ENCODE peak calls at places on chromosomes 6 and 20, in nine cellular contexts. M is aorta; L is endodermal cell; O is prostate gland; W is breast epithelium; S is stomach; K is heart right ventricle; J is H1; R is CD4-positive, CD25-positive, alpha-beta regulatory T cell. C is an unnamed sample.
A peak's percentile ranks its signal among the peaks of the same experiment; 100 is the strongest.

GRCh38 chr20:37994512-37994911 is 38.7 kb downstream of the TTI1 start:
- DNase-seq in M (no peak), L (no peak), O (peak; percentile 21), W (no peak), S (no peak), K (no peak), J (no peak), R (no peak), C (no peak)

GRCh38 chr6:593139-593906 is 63.6 kb downstream of the HUS1B start:
- DNase-seq in M (no peak), L (peak; percentile 73), O (peak; percentile 55), W (no peak), S (peak; percentile 58), K (peak; percentile 58), J (no peak), R (peak; percentile 69), C (peak; percentile 18)

GRCh38 chr20:61937963-61938838 is 127.5 kb downstream of the TAF4 start:
- DNase-seq in M (no peak), L (peak; percentile 43), O (no peak), W (peak; percentile 46), S (no peak), K (no peak), J (peak; percentile 44), R (no peak), C (no peak)

GRCh38 chr6:89489078-89489477 is 56.1 kb downstream of the ANKRD6 start:
- DNase-seq in M (no peak), L (no peak), O (no peak), W (no peak), S (no peak), K (no peak), J (no peak), R (no peak), C (no peak)

GRCh38 chr6:127185410-127185809 is 66.9 kb downstream of the RSPO3 start:
- DNase-seq in M (no peak), L (no peak), O (no peak), W (no peak), S (no peak), K (no peak), J (no peak), R (no peak), C (no peak)

GRCh38 chr6:71332012-71332411 is 43.4 kb downstream of the OGFRL1 start:
- DNase-seq in M (no peak), L (no peak), O (no peak), W (no peak), S (no peak), K (no peak), J (no peak), R (no peak), C (no peak)

GRCh38 chr20:37651932-37652331 is 41.9 kb upstream of the CTNNBL1 start:
- DNase-seq in M (peak; percentile 56), L (peak; percentile 84), O (peak; percentile 21), W (no peak), S (peak; percentile 71), K (peak; percentile 26), J (peak; percentile 65), R (no peak), C (no peak)

GRCh38 chr20:58431134-58431533 is 42.1 kb downstream of the VAPB start:
- DNase-seq in M (no peak), L (no peak), O (no peak), W (no peak), S (no peak), K (no peak), J (no peak), R (no peak), C (no peak)

GRCh38 chr6:159134701-159135364 is 34.4 kb upstream of the FNDC1 start:
- DNase-seq in M (peak; percentile 69), L (peak; percentile 94), O (peak; percentile 53), W (no peak), S (peak; percentile 80), K (peak; percentile 60), J (peak; percentile 96), R (peak; percentile 75), C (peak; percentile 51)

GRCh38 chr20:15834857-15835256 is 738.4 kb downstream of the KIF16B start:
- DNase-seq in M (no peak), L (peak; percentile 49), O (no peak), W (no peak), S (no peak), K (no peak), J (no peak), R (no peak), C (no peak)

GRCh38 chr20:25496968-25497401 is 88.3 kb downstream of the NINL start:
- DNase-seq in M (no peak), L (no peak), O (peak; percentile 60), W (no peak), S (no peak), K (no peak), J (no peak), R (no peak), C (no peak)

GRCh38 chr20:31673943-31674463 is 36.3 kb downstream of the COX4I2 start:
- DNase-seq in M (no peak), L (no peak), O (no peak), W (no peak), S (no peak), K (no peak), J (no peak), R (peak; percentile 18), C (no peak)

GRCh38 chr20:5928831-5929715 is 21.3 kb downstream of the TRMT6 start:
- DNase-seq in M (no peak), L (no peak), O (no peak), W (no peak), S (no peak), K (no peak), J (no peak), R (no peak), C (no peak)

GRCh38 chr20:17786221-17786718 is 86.5 kb downstream of the BANF2 start:
- DNase-seq in M (peak; percentile 53), L (no peak), O (no peak), W (no peak), S (no peak), K (no peak), J (no peak), R (no peak), C (no peak)

GRCh38 chr6:133392015-133392414 is 150.9 kb downstream of the EYA4 start:
- DNase-seq in M (no peak), L (no peak), O (no peak), W (no peak), S (no peak), K (no peak), J (no peak), R (no peak), C (no peak)

GRCh38 chr6:51855310-51856082 is 231.9 kb downstream of the PKHD1 start:
- DNase-seq in M (no peak), L (peak; percentile 79), O (peak; percentile 36), W (no peak), S (no peak), K (no peak), J (no peak), R (peak; percentile 23), C (no peak)

DNA sequence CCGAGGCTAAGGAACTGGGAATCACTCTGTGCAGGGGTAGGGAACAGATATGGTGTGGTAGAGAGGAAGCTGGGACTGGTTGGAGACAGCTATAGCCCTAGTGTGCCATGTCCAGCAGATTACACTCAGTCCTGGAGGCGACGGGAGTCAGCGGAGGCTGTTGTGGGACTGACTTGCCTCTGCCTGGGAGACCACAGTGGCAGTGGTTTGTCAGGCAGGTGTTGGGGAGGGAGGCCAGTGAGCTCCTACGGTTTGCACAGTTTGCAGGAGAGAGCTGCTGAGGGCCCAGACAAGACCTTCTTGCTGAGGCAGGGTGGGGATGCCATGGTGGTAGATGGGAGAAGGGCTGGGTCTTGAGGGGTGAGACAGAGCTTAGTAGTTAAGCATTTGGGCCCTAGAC is 4.9 kb downstream of the PLCG1 start:
- DNase-seq in M (no peak), L (no peak), O (no peak), W (no peak), S (no peak), K (no peak), J (no peak), R (no peak), C (no peak)
- H3K4me1 ChIP-seq in M (no peaks in the 10 kb centered on the region), L (peaks cover 13% of the 10 kb centered on the region), O (peaks cover 9% of the 10 kb centered on the region), W (peaks cover 22% of the 10 kb centered on the region), S (peaks cover 76% of the 10 kb centered on the region), K (peaks cover 95% of the 10 kb centered on the region), J (peaks cover 14% of the 10 kb centered on the region), R (peaks cover 93% of the 10 kb centered on the region), C (peaks cover 76% of the 10 kb centered on the region)

GRCh38 chr6:168554898-168555617 is 114.1 kb downstream of the SMOC2 start:
- DNase-seq in M (no peak), L (no peak), O (no peak), W (no peak), S (no peak), K (no peak), J (no peak), R (no peak), C (no peak)

GRCh38 chr6:168546173-168546572 is 105.2 kb downstream of the SMOC2 start:
- DNase-seq in M (peak; percentile 53), L (no peak), O (no peak), W (no peak), S (no peak), K (no peak), J (no peak), R (no peak), C (no peak)

GRCh38 chr6:168546730-168547129 is 105.7 kb downstream of the SMOC2 start:
- DNase-seq in M (no peak), L (no peak), O (no peak), W (no peak), S (no peak), K (no peak), J (no peak), R (no peak), C (no peak)

GRCh38 chr6:168554472-168554871 is 113.5 kb downstream of the SMOC2 start:
- DNase-seq in M (no peak), L (no peak), O (no peak), W (no peak), S (no peak), K (no peak), J (no peak), R (no peak), C (no peak)

DNA sequence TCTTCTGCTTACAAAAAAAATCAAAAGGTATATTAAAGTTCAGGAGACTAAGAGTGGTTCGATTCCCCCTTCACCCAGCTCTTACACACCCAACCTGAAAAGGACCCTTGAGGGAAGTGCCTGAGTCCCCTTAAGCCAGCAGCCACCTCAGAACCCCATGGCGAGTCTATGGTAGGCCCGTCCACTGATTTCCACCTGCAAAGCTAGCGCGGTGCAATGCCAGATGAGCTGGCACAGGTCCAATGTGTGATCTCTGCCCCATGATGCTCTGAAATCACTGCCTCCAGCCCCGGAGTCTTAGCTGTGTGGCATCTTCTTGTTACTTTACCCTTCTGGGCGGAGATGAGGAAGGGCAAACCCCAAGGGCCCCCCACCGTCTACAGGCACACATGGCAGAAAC is 109.3 kb downstream of the SMOC2 start:
- DNase-seq in M (peak; percentile 40), L (no peak), O (no peak), W (no peak), S (no peak), K (no peak), J (no peak), R (no peak), C (no peak)
- H3K9me3 ChIP-seq in M (no peaks in the 10 kb centered on the region), L (no peaks in the 10 kb centered on the region), O (no peaks in the 10 kb centered on the region), W (no peaks in the 10 kb centered on the region), S (no peaks in the 10 kb centered on the region), K (no peaks in the 10 kb centered on the region), J (no peaks in the 10 kb centered on the region), R (no peaks in the 10 kb centered on the region), C (no peaks in the 10 kb centered on the region)

GRCh38 chr6:108944058-108944457 is 95.8 kb downstream of the ARMC2 start:
- DNase-seq in M (no peak), L (no peak), O (no peak), W (no peak), S (no peak), K (no peak), J (no peak), R (no peak), C (no peak)
- H3K4me1 ChIP-seq in M (peaks cover 11% of the 10 kb centered on the region), L (peaks cover 4% of the 10 kb centered on the region), O (peaks cover 10% of the 10 kb centered on the region), W (peaks cover 27% of the 10 kb centered on the region), S (peaks cover 40% of the 10 kb centered on the region), K (peaks cover 77% of the 10 kb centered on the region), J (no peaks in the 10 kb centered on the region), R (peaks cover 34% of the 10 kb centered on the region), C (peaks cover 19% of the 10 kb centered on the region)

GRCh38 chr20:469746-470490 is 7.6 kb upstream of the TBC1D20 start:
- DNase-seq in M (no peak), L (no peak), O (no peak), W (no peak), S (no peak), K (no peak), J (no peak), R (no peak), C (no peak)
- H3K9me3 ChIP-seq in M (no peaks in the 10 kb centered on the region), L (peaks cover 75% of the 10 kb centered on the region), O (no peaks in the 10 kb centered on the region), W (no peaks in the 10 kb centered on the region), S (no peaks in the 10 kb centered on the region), K (peaks cover 8% of the 10 kb centered on the region), J (peaks cover 28% of the 10 kb centered on the region), R (peaks cover 3% of the 10 kb centered on the region), C (no peaks in the 10 kb centered on the region)